ENCODE peak calls at places on chromosomes 11 and 22, in six cellular contexts. H is prostate gland, N is left ventricle myocardium inferior, V is HepG2, O is right atrium auricular region, C is GM23338. S is an unnamed sample. For H3K4me1, the result is how much of the 10 kb centered on the place peaks cover.

GRCh38 chr11:46369458-46370152 is 11.9 kb upstream of the MDK start:
- DNase-seq in H (no peak), N (no peak), V (peak), O (no peak), C (peak), S (peak)

GRCh38 chr22:22556995-22557925 is 1.8 kb downstream of the PRAME start:
- DNase-seq in H (no peak), N (no peak), V (no peak), O (no peak), C (no peak), S (no peak)

GRCh38 chr22:20010307-20011122 is 6.1 kb downstream of the ARVCF start:
- DNase-seq in H (no peak), N (no peak), V (peak), O (no peak), C (no peak), S (no peak)

GRCh38 chr11:122098223-122098980 is 17.6 kb downstream of the BLID start:
- DNase-seq in H (no peak), N (no peak), V (no peak), O (no peak), C (no peak), S (no peak)

GRCh38 chr11:16902979-16903378 is 111.2 kb downstream of the PLEKHA7 start:
- DNase-seq in H (no peak), N (no peak), V (no peak), O (no peak), C (no peak), S (no peak)

GRCh38 chr11:103681855-103682254 is 354.6 kb upstream of the DDI1 start:
- DNase-seq in H (no peak), N (no peak), V (no peak), O (no peak), C (peak), S (no peak)

GRCh38 chr22:35275580-35275979 is 18.3 kb downstream of the HMGXB4 start:
- DNase-seq in H (no peak), N (no peak), V (no peak), O (no peak), C (no peak), S (no peak)

GRCh38 chr11:25943777-25944661 is 387.9 kb upstream of the ANO3 start:
- DNase-seq in H (no peak), N (no peak), V (no peak), O (no peak), C (no peak), S (peak)

GRCh38 chr22:48950151-48950915 is 877.3 kb downstream of the BRD1 start:
- DNase-seq in H (peak), N (no peak), V (no peak), O (peak), C (no peak), S (no peak)

GRCh38 chr11:62926669-62927455 is 5.7 kb upstream of the CHRM1 start:
- DNase-seq in H (no peak), N (no peak), V (no peak), O (no peak), C (no peak), S (no peak)

GRCh38 chr22:19358195-19358594 is 66.7 kb upstream of the CLTCL1 start:
- DNase-seq in H (no peak), N (no peak), V (no peak), O (no peak), C (no peak), S (no peak)

GRCh38 chr11:68798221-68798813 is 43.4 kb downstream of the CPT1A start:
- DNase-seq in H (no peak), N (no peak), V (peak), O (no peak), C (peak), S (peak)

GRCh38 chr11:78622666-78623065 is 48.0 kb upstream of the NARS2 start:
- DNase-seq in H (no peak), N (no peak), V (no peak), O (no peak), C (no peak), S (no peak)

GRCh38 chr11:99739464-99740089 is 718.8 kb downstream of the CNTN5 start:
- DNase-seq in H (no peak), N (no peak), V (peak), O (no peak), C (peak), S (peak)

GRCh38 chr11:115919341-115920086 is 415.3 kb upstream of the CADM1 start:
- DNase-seq in H (no peak), N (no peak), V (no peak), O (no peak), C (no peak), S (no peak)

GRCh38 chr11:133889893-133890292 is 44.6 kb upstream of the SPATA19 start:
- DNase-seq in H (no peak), N (no peak), V (no peak), O (no peak), C (no peak), S (no peak)

GRCh38 chr11:109140857-109141515 is 281.0 kb upstream of the C11orf87 start:
- DNase-seq in H (no peak), N (no peak), V (no peak), O (no peak), C (no peak), S (peak)

GRCh38 chr22:27197071-27197470 is 539.7 kb downstream of the MIAT start:
- DNase-seq in H (no peak), N (no peak), V (no peak), O (no peak), C (no peak), S (no peak)

GRCh38 chr11:16404781-16405180 is 48.4 kb upstream of the SOX6 start:
- DNase-seq in H (no peak), N (no peak), V (no peak), O (no peak), C (no peak), S (no peak)

DNA sequence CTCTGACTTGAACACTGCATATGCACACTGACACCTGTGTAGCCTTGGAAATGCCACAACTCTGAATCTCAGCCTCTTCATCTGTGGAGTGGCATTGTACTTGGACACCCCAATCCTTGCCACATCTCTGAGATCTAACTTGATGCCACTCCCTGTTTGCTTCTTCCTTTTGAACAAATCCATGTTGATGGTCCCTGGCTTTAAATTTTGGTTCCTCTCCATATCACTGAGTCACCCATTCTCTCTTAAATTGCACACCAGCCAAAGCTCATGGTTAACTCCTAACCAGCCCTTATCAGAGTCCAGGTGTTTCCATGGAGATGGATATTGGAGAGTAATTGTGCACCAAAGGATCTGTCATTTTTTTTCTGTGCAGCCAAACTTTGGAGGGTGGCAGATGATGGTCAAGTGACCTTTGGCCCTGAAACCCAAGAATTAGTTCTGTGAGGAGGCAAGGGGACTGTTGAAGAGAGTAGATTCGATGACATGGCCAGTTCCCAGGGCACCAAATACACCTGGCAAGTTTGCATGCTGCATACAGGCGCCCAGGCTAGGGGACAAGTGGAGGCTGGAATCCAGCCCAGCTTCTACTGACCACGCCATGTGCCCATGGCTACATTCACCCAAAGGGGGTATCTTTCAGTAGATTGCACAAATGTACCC is 25.1 kb upstream of the PAMR1 start:
- DNase-seq in H (no peak), N (no peak), V (no peak), O (no peak), C (no peak), S (no peak)
- H3K4me1 ChIP-seq in H (under half), N (under half), V (under half), O (under half), C (under half), S (under half)

GRCh38 chr11:72789493-72790131 is 4.2 kb downstream of the STARD10 start:
- DNase-seq in H (no peak), N (peak), V (no peak), O (no peak), C (no peak), S (no peak)

GRCh38 chr11:72786305-72787261 is 7.3 kb downstream of the STARD10 start:
- DNase-seq in H (peak), N (no peak), V (peak), O (no peak), C (no peak), S (no peak)

GRCh38 chr11:72784662-72785061 is 9.2 kb downstream of the STARD10 start:
- DNase-seq in H (no peak), N (no peak), V (no peak), O (no peak), C (no peak), S (no peak)

GRCh38 chr11:72788250-72788649 is 5.6 kb downstream of the STARD10 start:
- DNase-seq in H (no peak), N (no peak), V (no peak), O (no peak), C (no peak), S (no peak)

GRCh38 chr11:72787262-72788104 is 6.4 kb downstream of the STARD10 start:
- DNase-seq in H (no peak), N (no peak), V (peak), O (no peak), C (peak), S (no peak)
- H3K27ac ChIP-seq in H (peak), N (no peak), V (peak), O (no peak), C (peak), S (no peak)

GRCh38 chr11:118659314-118659939 is 20.0 kb downstream of the TREH start:
- DNase-seq in H (peak), N (peak), V (peak), O (peak), C (peak), S (peak)
- H3K4me3 ChIP-seq in H (no peak), N (peak), V (peak), O (no peak), C (peak), S (no peak)

GRCh38 chr11:94804874-94805273 is 36.7 kb downstream of the AMOTL1 start:
- DNase-seq in H (no peak), N (no peak), V (no peak), O (no peak), C (no peak), S (peak)
- H3K4me1 ChIP-seq in H (under half), N (half or more), V (under half), O (half or more), C (under half), S (under half)

GRCh38 chr11:117009905-117010605 is 88.2 kb downstream of the SIK3 start:
- DNase-seq in H (no peak), N (no peak), V (no peak), O (no peak), C (peak), S (no peak)
- H3K27ac ChIP-seq in H (no peak), N (no peak), V (no peak), O (no peak), C (peak), S (no peak)

GRCh38 chr11:1022411-1022810 is 14.1 kb downstream of the MUC6 start:
- DNase-seq in H (no peak), N (no peak), V (no peak), O (no peak), C (no peak), S (no peak)

GRCh38 chr11:1018091-1018490 is 18.4 kb downstream of the MUC6 start:
- DNase-seq in H (no peak), N (no peak), V (no peak), O (no peak), C (no peak), S (no peak)

GRCh38 chr11:1020211-1020905 is 16.2 kb downstream of the MUC6 start:
- DNase-seq in H (no peak), N (no peak), V (no peak), O (no peak), C (no peak), S (no peak)

GRCh38 chr11:1017269-1018005 is 19.1 kb downstream of the MUC6 start:
- DNase-seq in H (peak), N (no peak), V (peak), O (no peak), C (no peak), S (no peak)

GRCh38 chr11:1019321-1019910 is 17.1 kb downstream of the MUC6 start:
- DNase-seq in H (no peak), N (no peak), V (no peak), O (no peak), C (no peak), S (no peak)
- H3K4me3 ChIP-seq in H (no peak), N (no peak), V (no peak), O (no peak), C (no peak), S (no peak)

DNA sequence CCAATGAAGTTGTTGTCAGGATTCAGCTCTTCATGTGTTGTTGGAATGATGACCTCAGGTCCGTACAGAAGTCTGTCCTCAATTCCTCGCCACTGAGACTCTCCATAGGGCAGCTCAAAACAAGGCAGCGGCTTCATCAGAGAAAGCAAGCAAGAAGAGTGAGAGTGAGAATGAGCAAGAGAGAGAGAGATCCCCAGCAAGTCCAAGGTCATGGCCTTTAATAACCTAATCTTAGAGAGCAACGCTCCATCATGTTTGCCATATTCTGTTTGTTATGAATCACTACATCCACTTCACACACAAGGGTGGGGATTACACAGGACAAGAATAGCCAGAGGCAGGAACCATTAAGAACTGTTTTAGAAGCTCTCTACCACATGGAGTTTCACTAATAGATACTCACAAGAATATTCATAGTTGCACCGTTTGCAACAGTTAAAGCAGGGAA is 23.3 kb upstream of the MMP7 start:
- DNase-seq in H (no peak), N (no peak), V (peak), O (no peak), C (no peak), S (no peak)
- H3K4me1 ChIP-seq in H (under half), N (under half), V (under half), O (under half), C (under half), S (under half)

GRCh38 chr11:6245536-6245935 is 6.6 kb downstream of the CNGA4 start:
- DNase-seq in H (no peak), N (no peak), V (no peak), O (no peak), C (no peak), S (no peak)
- H3K27ac ChIP-seq in H (no peak), N (no peak), V (no peak), O (no peak), C (no peak), S (no peak)